ENCODE peak calls at places on chromosomes 7 and 10, in ten cellular contexts. P, Z, Y, W, F, J, O, C, D and T are unnamed samples.

GRCh38 chr7:35007768-35008167 is 29.5 kb downstream of the DPY19L1 start:
- DNase-seq in P (no peak), Z (no peak), Y (no peak), W (no peak), F (no peak), J (no peak), O (no peak), C (no peak), D (no peak), T (no peak)

GRCh38 chr7:120691915-120692314 is 166.0 kb downstream of the TSPAN12 start:
- DNase-seq in P (no peak), Z (no peak), Y (peak), W (no peak), F (no peak), J (no peak), O (no peak), C (no peak), D (peak), T (no peak)

GRCh38 chr7:131212114-131212513 is 115.6 kb upstream of the MKLN1 start:
- DNase-seq in P (no peak), Z (no peak), Y (no peak), W (peak), F (no peak), J (peak), O (no peak), C (no peak), D (peak), T (no peak)

GRCh38 chr10:92450896-92451295 is 123.0 kb downstream of the IDE start:
- DNase-seq in P (no peak), Z (no peak), Y (no peak), W (no peak), F (no peak), J (no peak), O (no peak), C (no peak), D (no peak), T (no peak)

GRCh38 chr7:151987748-151988529 is 31.7 kb downstream of the GALNTL5 start:
- DNase-seq in P (no peak), Z (no peak), Y (no peak), W (peak), F (no peak), J (no peak), O (peak), C (no peak), D (peak), T (no peak)

GRCh38 chr10:87818505-87819273 is 663 bp upstream of the ATAD1 start:
- DNase-seq in P (peak), Z (peak), Y (peak), W (peak), F (no peak), J (peak), O (no peak), C (peak), D (peak), T (peak)

GRCh38 chr10:120738658-120739057 is 112.5 kb upstream of the WDR11 start:
- DNase-seq in P (no peak), Z (no peak), Y (no peak), W (no peak), F (no peak), J (no peak), O (no peak), C (no peak), D (no peak), T (no peak)

GRCh38 chr10:81871558-81871957 is 3.4 kb upstream of the NRG3 start:
- DNase-seq in P (no peak), Z (no peak), Y (no peak), W (no peak), F (no peak), J (no peak), O (no peak), C (no peak), D (no peak), T (no peak)

GRCh38 chr10:124323806-124324205 is 94.9 kb downstream of the OAT start:
- DNase-seq in P (no peak), Z (no peak), Y (no peak), W (no peak), F (no peak), J (no peak), O (no peak), C (no peak), D (no peak), T (no peak)

GRCh38 chr10:396107-396506 is 260.9 kb downstream of the ZMYND11 start:
- DNase-seq in P (no peak), Z (no peak), Y (no peak), W (no peak), F (no peak), J (no peak), O (no peak), C (no peak), D (no peak), T (no peak)

GRCh38 chr10:52265131-52265926 is 48.8 kb upstream of the DKK1 start:
- DNase-seq in P (no peak), Z (no peak), Y (no peak), W (no peak), F (no peak), J (no peak), O (no peak), C (no peak), D (no peak), T (no peak)

GRCh38 chr7:142807855-142808460 is 37.2 kb downstream of the PRSS2 start:
- DNase-seq in P (peak), Z (peak), Y (no peak), W (no peak), F (no peak), J (no peak), O (no peak), C (peak), D (no peak), T (no peak)

GRCh38 chr10:113362645-113363091 is 190.2 kb upstream of the HABP2 start:
- DNase-seq in P (no peak), Z (no peak), Y (no peak), W (no peak), F (no peak), J (no peak), O (no peak), C (no peak), D (no peak), T (peak)

GRCh38 chr10:86635402-86635801 is 18.9 kb upstream of the OPN4 start:
- DNase-seq in P (no peak), Z (no peak), Y (peak), W (no peak), F (no peak), J (no peak), O (peak), C (no peak), D (no peak), T (no peak)

GRCh38 chr10:116115797-116116196 is 157.2 kb downstream of the GFRA1 start:
- DNase-seq in P (no peak), Z (no peak), Y (no peak), W (no peak), F (no peak), J (no peak), O (no peak), C (no peak), D (no peak), T (no peak)

GRCh38 chr7:112152186-112152585 is 54.0 kb downstream of the DOCK4 start:
- DNase-seq in P (no peak), Z (no peak), Y (no peak), W (no peak), F (no peak), J (no peak), O (no peak), C (no peak), D (no peak), T (no peak)

GRCh38 chr7:1884583-1885350 is 214.7 kb downstream of the ELFN1 start:
- DNase-seq in P (no peak), Z (no peak), Y (no peak), W (no peak), F (no peak), J (no peak), O (no peak), C (no peak), D (no peak), T (no peak)

GRCh38 chr10:63547628-63548356 is 26.6 kb downstream of the REEP3 start:
- DNase-seq in P (no peak), Z (no peak), Y (no peak), W (no peak), F (no peak), J (no peak), O (peak), C (no peak), D (no peak), T (no peak)

GRCh38 chr7:94620703-94621118 is 35.2 kb downstream of the SGCE start:
- DNase-seq in P (peak), Z (peak), Y (peak), W (no peak), F (peak), J (no peak), O (peak), C (no peak), D (no peak), T (no peak)

GRCh38 chr10:125085281-125085680 is 75.1 kb downstream of the CTBP2 start:
- DNase-seq in P (no peak), Z (no peak), Y (no peak), W (no peak), F (peak), J (no peak), O (no peak), C (no peak), D (no peak), T (no peak)

GRCh38 chr10:17439552-17439951 is 14.8 kb downstream of the ST8SIA6 start:
- DNase-seq in P (no peak), Z (no peak), Y (no peak), W (no peak), F (no peak), J (no peak), O (no peak), C (no peak), D (no peak), T (no peak)

GRCh38 chr7:1758859-1759521 is 88.9 kb downstream of the ELFN1 start:
- DNase-seq in P (no peak), Z (no peak), Y (no peak), W (no peak), F (peak), J (no peak), O (no peak), C (no peak), D (no peak), T (no peak)

GRCh38 chr10:89954787-89955566 is 253.6 kb downstream of the KIF20B start:
- DNase-seq in P (no peak), Z (no peak), Y (no peak), W (no peak), F (no peak), J (no peak), O (no peak), C (no peak), D (peak), T (no peak)

GRCh38 chr7:94289071-94289470 is 105.6 kb upstream of the COL1A2 start:
- DNase-seq in P (no peak), Z (no peak), Y (peak), W (peak), F (peak), J (peak), O (no peak), C (no peak), D (peak), T (peak)